ENCODE peak calls at places on chromosomes 11 and 22, in seven cellular contexts. A, I, U, F, M, Y and E are unnamed samples.

GRCh38 chr11:47408598-47409439 is 429 bp downstream of the SLC39A13 start:
- DNase-seq in A (peak; percentile 36), I (peak; percentile 84), U (peak; percentile 76), F (no peak), M (peak; percentile 43), Y (peak; percentile 68), E (no peak)

GRCh38 chr11:64650923-64651523 is 60.0 kb downstream of the SLC22A12 start:
- DNase-seq in A (peak; percentile 11), I (no peak), U (peak; percentile 19), F (no peak), M (no peak), Y (peak; percentile 37), E (peak; percentile 53)

GRCh38 chr11:100890779-100891178 is 203.7 kb downstream of the ARHGAP42 start:
- DNase-seq in A (no peak), I (peak; percentile 67), U (no peak), F (peak; percentile 4), M (no peak), Y (no peak), E (no peak)

GRCh38 chr11:78731008-78731407 is 156.3 kb upstream of the NARS2 start:
- DNase-seq in A (no peak), I (no peak), U (peak; percentile 33), F (no peak), M (no peak), Y (no peak), E (no peak)

GRCh38 chr22:33380789-33381530 is 322.8 kb upstream of the SYN3 start:
- DNase-seq in A (no peak), I (peak; percentile 21), U (peak; percentile 98), F (no peak), M (no peak), Y (no peak), E (no peak)

GRCh38 chr11:111335596-111335995 is 37.2 kb downstream of the POU2AF3 start:
- DNase-seq in A (no peak), I (no peak), U (no peak), F (no peak), M (no peak), Y (no peak), E (no peak)

GRCh38 chr11:120710354-120711187 is 199.0 kb downstream of the GRIK4 start:
- DNase-seq in A (peak; percentile 36), I (peak; percentile 89), U (peak; percentile 56), F (peak; percentile 38), M (peak; percentile 31), Y (peak; percentile 24), E (no peak)

GRCh38 chr11:64677441-64678023 is 45.5 kb downstream of the NRXN2 start:
- DNase-seq in A (no peak), I (no peak), U (no peak), F (no peak), M (no peak), Y (no peak), E (no peak)